ENCODE peak calls at places on chromosomes 13 and 19, in six cellular contexts. One of them, this sample, is unnamed.

GRCh38 chr13:77836423-77836822 is 82.2 kb downstream of the EDNRB start:
- DNase-seq in HFF-Myc: no peak
- DNase-seq in kidney epithelial cell: no peak
- DNase-seq in A549: no peak
- DNase-seq in epithelial cell of esophagus: no peak
- DNase-seq in IMR-90: peak
- DNase-seq in this sample: no peak

GRCh38 chr19:35045667-35046300 is 4.3 kb downstream of the HPN start:
- DNase-seq in HFF-Myc: peak
- DNase-seq in kidney epithelial cell: no peak
- DNase-seq in IMR-90: peak
- DNase-seq in epithelial cell of esophagus: peak
- DNase-seq in A549: peak
- DNase-seq in this sample: no peak

GRCh38 chr13:20901668-20902437 is 693 bp downstream of the XPO4 start:
- DNase-seq in HFF-Myc: no peak
- DNase-seq in IMR-90: peak
- DNase-seq in A549: peak
- DNase-seq in kidney epithelial cell: no peak
- DNase-seq in epithelial cell of esophagus: peak
- DNase-seq in this sample: no peak

GRCh38 chr19:28472843-28473242 is 740.1 kb downstream of the UQCRFS1 start:
- DNase-seq in IMR-90: no peak
- DNase-seq in HFF-Myc: no peak
- DNase-seq in kidney epithelial cell: no peak
- DNase-seq in A549: no peak
- DNase-seq in epithelial cell of esophagus: no peak
- DNase-seq in this sample: no peak

GRCh38 chr13:73133536-73133935 is 74.7 kb downstream of the KLF5 start:
- DNase-seq in epithelial cell of esophagus: peak
- DNase-seq in HFF-Myc: no peak
- DNase-seq in IMR-90: no peak
- DNase-seq in kidney epithelial cell: no peak
- DNase-seq in A549: peak
- DNase-seq in this sample: peak

GRCh38 chr13:113945857-113946408 is 27.9 kb downstream of the C13orf46 start:
- DNase-seq in HFF-Myc: no peak
- DNase-seq in epithelial cell of esophagus: no peak
- DNase-seq in IMR-90: no peak
- DNase-seq in kidney epithelial cell: no peak
- DNase-seq in A549: no peak
- DNase-seq in this sample: no peak

GRCh38 chr19:19372656-19373416 is 32.6 kb upstream of the GATAD2A start:
- DNase-seq in IMR-90: peak
- DNase-seq in A549: peak
- DNase-seq in kidney epithelial cell: no peak
- DNase-seq in HFF-Myc: no peak
- DNase-seq in epithelial cell of esophagus: peak
- DNase-seq in this sample: no peak

GRCh38 chr19:30253581-30253996 is 118.6 kb upstream of the ZNF536 start:
- DNase-seq in HFF-Myc: no peak
- DNase-seq in kidney epithelial cell: no peak
- DNase-seq in A549: no peak
- DNase-seq in IMR-90: no peak
- DNase-seq in epithelial cell of esophagus: no peak
- DNase-seq in this sample: no peak

GRCh38 chr19:48999481-49000325 is 6.0 kb downstream of the RUVBL2 start:
- DNase-seq in IMR-90: peak
- DNase-seq in A549: peak
- DNase-seq in epithelial cell of esophagus: peak
- DNase-seq in HFF-Myc: no peak
- DNase-seq in kidney epithelial cell: no peak
- DNase-seq in this sample: no peak

GRCh38 chr19:32233885-32234284 is 111.5 kb upstream of the ZNF507 start:
- DNase-seq in kidney epithelial cell: no peak
- DNase-seq in epithelial cell of esophagus: no peak
- DNase-seq in HFF-Myc: no peak
- DNase-seq in A549: no peak
- DNase-seq in IMR-90: no peak
- DNase-seq in this sample: no peak

GRCh38 chr19:38759590-38760003 is 13.7 kb downstream of the LGALS7 start:
- DNase-seq in A549: no peak
- DNase-seq in IMR-90: no peak
- DNase-seq in epithelial cell of esophagus: no peak
- DNase-seq in HFF-Myc: no peak
- DNase-seq in kidney epithelial cell: no peak
- DNase-seq in this sample: no peak

GRCh38 chr19:58408152-58409009 is at the start of gene ZNF584:
- DNase-seq in IMR-90: peak
- DNase-seq in epithelial cell of esophagus: peak
- DNase-seq in HFF-Myc: peak
- DNase-seq in kidney epithelial cell: peak
- DNase-seq in A549: peak
- DNase-seq in this sample: peak

GRCh38 chr13:69565334-69565733 is 542.3 kb upstream of the ATXN8OS start:
- DNase-seq in epithelial cell of esophagus: peak
- DNase-seq in HFF-Myc: peak
- DNase-seq in A549: peak
- DNase-seq in IMR-90: no peak
- DNase-seq in kidney epithelial cell: peak
- DNase-seq in this sample: no peak

GRCh38 chr19:44753932-44754742 is 5.6 kb downstream of the BCL3 start:
- DNase-seq in A549: peak
- DNase-seq in HFF-Myc: no peak
- DNase-seq in epithelial cell of esophagus: peak
- DNase-seq in IMR-90: peak
- DNase-seq in kidney epithelial cell: no peak
- DNase-seq in this sample: no peak

GRCh38 chr13:101127741-101128353 is 288.5 kb downstream of the NALCN start:
- DNase-seq in A549: peak
- DNase-seq in epithelial cell of esophagus: peak
- DNase-seq in IMR-90: peak
- DNase-seq in HFF-Myc: peak
- DNase-seq in kidney epithelial cell: no peak
- DNase-seq in this sample: peak

GRCh38 chr13:39490136-39490535 is 112.9 kb downstream of the LHFPL6 start:
- DNase-seq in epithelial cell of esophagus: no peak
- DNase-seq in A549: no peak
- DNase-seq in HFF-Myc: no peak
- DNase-seq in IMR-90: no peak
- DNase-seq in kidney epithelial cell: no peak
- DNase-seq in this sample: no peak

DNA sequence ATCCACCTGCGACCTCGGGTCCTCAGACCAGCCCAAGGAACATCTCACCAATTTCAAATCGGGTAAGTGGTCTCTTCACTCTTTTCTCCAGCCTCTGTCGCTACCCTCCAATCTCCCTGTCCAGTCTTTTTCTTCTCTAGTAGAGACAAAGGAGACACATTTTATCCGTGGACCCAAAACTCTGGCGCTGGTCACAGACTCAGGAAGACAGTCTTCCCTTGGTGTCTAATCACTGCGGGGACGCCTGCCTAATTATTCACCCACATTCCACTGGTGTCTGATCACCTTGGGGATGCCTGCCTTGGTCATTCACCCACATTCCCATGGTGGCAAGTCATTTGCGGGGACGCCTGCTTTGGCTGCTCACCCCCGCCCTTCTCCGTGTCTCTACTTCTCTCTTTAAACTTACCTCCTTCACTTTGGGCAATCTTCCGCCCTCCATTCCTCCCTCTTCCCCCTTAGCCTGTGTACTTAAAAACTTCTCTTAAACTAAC is 13.9 kb upstream of the OR10H1 start:
- DNase-seq in kidney epithelial cell: no peak
- DNase-seq in epithelial cell of esophagus: peak
- DNase-seq in HFF-Myc: no peak
- DNase-seq in IMR-90: no peak
- DNase-seq in A549: no peak
- DNase-seq in this sample: no peak
- H3K4me3 ChIP-seq in kidney epithelial cell: no peak
- H3K4me3 ChIP-seq in epithelial cell of esophagus: no peak
- H3K4me3 ChIP-seq in HFF-Myc: no peak
- H3K4me3 ChIP-seq in IMR-90: no peak
- H3K4me3 ChIP-seq in A549: no peak
- H3K4me3 ChIP-seq in this sample: no peak

GRCh38 chr19:17832443-17833208 is 11.3 kb upstream of the INSL3 start:
- DNase-seq in IMR-90: no peak
- DNase-seq in HFF-Myc: no peak
- DNase-seq in kidney epithelial cell: no peak
- DNase-seq in A549: no peak
- DNase-seq in epithelial cell of esophagus: no peak
- DNase-seq in this sample: no peak

GRCh38 chr19:17834350-17835181 is 13.2 kb downstream of the JAK3 start:
- DNase-seq in IMR-90: no peak
- DNase-seq in epithelial cell of esophagus: no peak
- DNase-seq in A549: no peak
- DNase-seq in HFF-Myc: no peak
- DNase-seq in kidney epithelial cell: no peak
- DNase-seq in this sample: no peak

GRCh38 chr19:17829855-17830566 is 8.7 kb upstream of the INSL3 start:
- DNase-seq in epithelial cell of esophagus: peak
- DNase-seq in A549: peak
- DNase-seq in kidney epithelial cell: peak
- DNase-seq in IMR-90: peak
- DNase-seq in HFF-Myc: no peak
- DNase-seq in this sample: no peak

GRCh38 chr19:17831419-17831888 is 10.1 kb upstream of the INSL3 start:
- DNase-seq in HFF-Myc: no peak
- DNase-seq in epithelial cell of esophagus: no peak
- DNase-seq in kidney epithelial cell: no peak
- DNase-seq in A549: no peak
- DNase-seq in IMR-90: no peak
- DNase-seq in this sample: no peak

DNA sequence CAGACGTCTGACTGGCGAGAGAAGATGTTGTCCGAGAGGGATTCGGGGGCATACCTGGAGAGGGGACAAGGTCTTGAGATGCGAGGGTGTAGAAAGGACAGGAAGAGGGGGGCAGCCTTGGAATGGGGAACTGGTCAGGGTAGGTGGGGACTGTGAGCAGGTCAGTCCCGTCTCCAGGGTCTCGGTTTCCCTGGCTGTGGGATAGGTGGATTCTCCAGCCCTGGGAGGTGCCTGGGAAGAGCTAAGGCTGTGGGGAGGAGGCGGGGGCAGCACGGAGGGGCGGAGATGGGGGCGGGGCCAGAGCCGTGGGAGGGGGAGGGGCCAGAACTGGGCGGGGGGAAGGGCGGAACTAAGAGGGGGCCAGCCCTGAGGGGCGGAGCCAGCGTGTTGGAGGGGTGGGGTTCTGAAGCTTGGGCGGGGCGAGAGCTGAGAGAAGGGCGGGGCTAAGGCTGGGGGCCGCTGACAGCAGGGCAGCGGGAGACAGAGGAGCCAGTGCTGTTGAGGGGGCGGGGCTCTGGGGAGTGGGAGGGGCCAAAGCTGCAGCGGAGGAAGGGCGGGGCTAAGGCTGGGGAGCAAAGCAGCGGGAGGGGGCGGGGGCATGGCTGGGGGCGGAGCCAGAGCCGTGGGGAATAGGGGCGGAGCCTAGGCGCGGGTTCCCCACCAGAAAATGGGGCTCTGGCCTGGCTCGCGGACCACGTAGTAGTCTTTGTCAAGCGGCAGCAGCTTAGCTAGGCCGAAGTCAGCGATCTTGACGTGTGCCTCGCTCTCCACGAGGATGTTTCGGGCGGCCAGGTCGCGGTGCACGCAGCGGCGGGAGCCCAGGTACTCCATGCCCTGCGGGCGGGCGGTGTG is 9.5 kb upstream of the INSL3 start:
- DNase-seq in IMR-90: peak
- DNase-seq in epithelial cell of esophagus: peak
- DNase-seq in kidney epithelial cell: peak
- DNase-seq in HFF-Myc: no peak
- DNase-seq in A549: peak
- DNase-seq in this sample: no peak
- TF ChIP-seq CTCF in IMR-90: no peak
- TF ChIP-seq CTCF in epithelial cell of esophagus: no peak
- TF ChIP-seq CTCF in kidney epithelial cell: no peak
- TF ChIP-seq CTCF in HFF-Myc: no peak
- TF ChIP-seq CTCF in A549: no peak
- TF ChIP-seq CTCF in this sample: no peak

GRCh38 chr13:107576430-107576829 is 638.9 kb downstream of the LIG4 start:
- DNase-seq in A549: no peak
- DNase-seq in epithelial cell of esophagus: no peak
- DNase-seq in IMR-90: peak
- DNase-seq in HFF-Myc: no peak
- DNase-seq in kidney epithelial cell: no peak
- DNase-seq in this sample: no peak

GRCh38 chr13:107573184-107573583 is 642.2 kb downstream of the LIG4 start:
- DNase-seq in HFF-Myc: no peak
- DNase-seq in A549: no peak
- DNase-seq in epithelial cell of esophagus: no peak
- DNase-seq in kidney epithelial cell: no peak
- DNase-seq in IMR-90: no peak
- DNase-seq in this sample: no peak

DNA sequence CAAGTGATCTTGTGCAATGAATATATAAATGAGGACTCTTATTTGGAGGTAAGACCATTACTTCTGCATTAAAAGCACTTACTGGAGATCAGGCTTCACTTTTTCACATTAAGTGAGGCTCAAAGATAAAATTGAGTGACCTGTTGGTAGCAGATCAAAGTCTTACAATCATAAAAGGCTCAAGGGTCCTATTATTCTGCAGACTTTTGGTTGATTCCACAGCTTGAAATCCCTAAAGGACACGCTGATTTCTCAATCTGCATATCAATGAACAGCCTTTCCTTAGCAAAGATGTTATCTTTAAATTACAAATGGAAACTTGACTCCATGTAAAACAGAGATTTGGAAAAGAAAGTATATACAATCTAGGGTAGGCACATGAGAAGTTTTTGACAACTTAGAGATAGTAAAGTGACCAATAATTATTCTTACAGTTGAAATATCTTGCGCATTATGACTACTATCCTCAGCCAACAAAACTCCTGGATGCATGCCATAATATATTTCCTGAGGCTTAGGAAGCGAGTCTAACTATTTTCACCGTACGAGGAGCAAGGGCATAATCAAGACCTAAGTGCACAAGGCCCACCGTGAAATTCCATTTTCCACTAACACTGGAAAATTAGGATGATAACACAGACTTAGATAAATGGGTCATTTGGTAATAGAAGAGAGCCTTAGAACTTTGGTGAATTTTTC is 640.7 kb downstream of the LIG4 start:
- DNase-seq in epithelial cell of esophagus: no peak
- DNase-seq in HFF-Myc: no peak
- DNase-seq in IMR-90: peak
- DNase-seq in kidney epithelial cell: no peak
- DNase-seq in A549: no peak
- DNase-seq in this sample: no peak
- H3K4me3 ChIP-seq in epithelial cell of esophagus: no peak
- H3K4me3 ChIP-seq in HFF-Myc: no peak
- H3K4me3 ChIP-seq in IMR-90: no peak
- H3K4me3 ChIP-seq in kidney epithelial cell: no peak
- H3K4me3 ChIP-seq in A549: no peak
- H3K4me3 ChIP-seq in this sample: no peak

DNA sequence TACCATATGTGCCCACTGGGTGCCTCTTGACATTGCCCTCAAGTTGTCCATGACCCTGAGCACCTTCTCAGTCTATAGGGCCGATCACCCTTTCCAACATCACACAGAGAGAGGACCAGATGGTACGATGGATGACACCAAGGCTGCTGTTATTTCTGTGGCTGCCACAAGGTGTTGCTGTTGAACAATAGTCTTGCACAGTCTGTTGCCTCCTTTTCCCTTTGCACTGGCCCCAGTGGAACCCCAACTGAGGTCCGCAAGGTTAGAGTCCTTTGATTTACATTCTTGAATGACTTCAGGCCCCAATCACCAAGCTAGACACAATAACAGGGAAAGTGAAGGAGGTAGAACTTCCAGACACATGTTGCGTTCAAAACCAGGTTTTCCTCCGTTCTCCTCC is 52.0 kb downstream of the TINCR start:
- DNase-seq in IMR-90: no peak
- DNase-seq in epithelial cell of esophagus: no peak
- DNase-seq in kidney epithelial cell: no peak
- DNase-seq in A549: no peak
- DNase-seq in HFF-Myc: no peak
- DNase-seq in this sample: no peak
- TF ChIP-seq CTCF in IMR-90: no peak
- TF ChIP-seq CTCF in epithelial cell of esophagus: peak
- TF ChIP-seq CTCF in kidney epithelial cell: no peak
- TF ChIP-seq CTCF in A549: no peak
- TF ChIP-seq CTCF in HFF-Myc: peak
- TF ChIP-seq CTCF in this sample: peak

This sample was measured in LNCaP clone FGC.